ENCODE peak calls at places on chromosomes 5 and 9, in ten cellular contexts. H is heart left ventricle, X is fibroblast of the aortic adventitia, N is fibroblast of pulmonary artery, C is B cell, M is heart right ventricle, Q is lower lobe of right lung, E is CD14-positive monocyte, J is tibial nerve, Z is AG10803. I is an unnamed sample.

GRCh38 chr9:30970186-30970585 is 1414.3 kb upstream of the ACO1 start:
- DNase-seq in H (no peak), X (no peak), N (no peak), C (no peak), M (no peak), Q (no peak), E (no peak), J (no peak), Z (no peak), I (no peak)

GRCh38 chr9:124788542-124789217 is 11.7 kb downstream of the OLFML2A start:
- DNase-seq in H (no peak), X (no peak), N (no peak), C (no peak), M (no peak), Q (no peak), E (no peak), J (no peak), Z (no peak), I (no peak)

GRCh38 chr5:41065691-41066335 is 5.3 kb downstream of the MROH2B start:
- DNase-seq in H (no peak), X (no peak), N (no peak), C (no peak), M (no peak), Q (no peak), E (no peak), J (no peak), Z (no peak), I (no peak)

GRCh38 chr9:135079018-135079417 is 8.4 kb upstream of the OLFM1 start:
- DNase-seq in H (no peak), X (no peak), N (no peak), C (no peak), M (no peak), Q (no peak), E (no peak), J (no peak), Z (no peak), I (no peak)

GRCh38 chr5:180173875-180174586 is 35.0 kb downstream of the RASGEF1C start:
- DNase-seq in H (no peak), X (peak), N (peak), C (no peak), M (no peak), Q (no peak), E (no peak), J (no peak), Z (no peak), I (no peak)

GRCh38 chr9:81562221-81563019 is 126.9 kb downstream of the TLE1 start:
- DNase-seq in H (no peak), X (peak), N (peak), C (no peak), M (peak), Q (no peak), E (no peak), J (no peak), Z (peak), I (peak)

GRCh38 chr9:100315561-100315960 is 37.2 kb downstream of the TEX10 start:
- DNase-seq in H (no peak), X (no peak), N (no peak), C (no peak), M (no peak), Q (no peak), E (no peak), J (no peak), Z (no peak), I (no peak)

GRCh38 chr5:135645336-135645735 is 66.5 kb upstream of the CXCL14 start:
- DNase-seq in H (no peak), X (no peak), N (no peak), C (no peak), M (no peak), Q (no peak), E (no peak), J (peak), Z (no peak), I (peak)

GRCh38 chr5:139733698-139734491 is 61.7 kb upstream of the PSD2 start:
- DNase-seq in H (no peak), X (no peak), N (no peak), C (no peak), M (no peak), Q (no peak), E (no peak), J (peak), Z (no peak), I (no peak)

GRCh38 chr9:18452276-18452675 is 21.7 kb upstream of the ADAMTSL1 start:
- DNase-seq in H (no peak), X (peak), N (no peak), C (no peak), M (no peak), Q (no peak), E (no peak), J (no peak), Z (peak), I (no peak)

GRCh38 chr9:95268681-95269080 is 48.8 kb downstream of the FANCC start:
- DNase-seq in H (no peak), X (peak), N (peak), C (no peak), M (no peak), Q (no peak), E (no peak), J (no peak), Z (peak), I (peak)

GRCh38 chr5:53480474-53481353 is at the start of gene FST:
- DNase-seq in H (peak), X (peak), N (peak), C (no peak), M (peak), Q (peak), E (no peak), J (no peak), Z (no peak), I (peak)

GRCh38 chr9:109046346-109046745 is 33.0 kb upstream of the CTNNAL1 start:
- DNase-seq in H (no peak), X (no peak), N (no peak), C (no peak), M (no peak), Q (no peak), E (no peak), J (no peak), Z (no peak), I (no peak)

GRCh38 chr9:106771618-106772017 is 91.3 kb upstream of the ZNF462 start:
- DNase-seq in H (no peak), X (no peak), N (peak), C (no peak), M (peak), Q (no peak), E (no peak), J (no peak), Z (no peak), I (peak)

GRCh38 chr5:109454726-109455505 is 45.1 kb upstream of the PJA2 start:
- DNase-seq in H (no peak), X (peak), N (peak), C (no peak), M (no peak), Q (no peak), E (no peak), J (no peak), Z (peak), I (peak)

GRCh38 chr9:71760901-71761300 is 7.4 kb downstream of the CEMIP2 start:
- DNase-seq in H (no peak), X (no peak), N (no peak), C (no peak), M (no peak), Q (no peak), E (no peak), J (no peak), Z (no peak), I (no peak)

GRCh38 chr5:150487199-150488061 is 20.5 kb upstream of the NDST1 start:
- DNase-seq in H (no peak), X (peak), N (peak), C (no peak), M (peak), Q (no peak), E (no peak), J (no peak), Z (peak), I (peak)
- TF ChIP-seq CTCF in H (peak), X (peak), N (peak), C (no peak), M (no peak), Q (peak), E (no peak), J (no peak), Z (peak), I (peak)

GRCh38 chr9:37592108-37592951 is at the start of gene TOMM5:
- DNase-seq in H (peak), X (peak), N (peak), C (peak), M (peak), Q (peak), E (peak), J (peak), Z (peak), I (peak)
- TF ChIP-seq CTCF in H (no peak), X (no peak), N (no peak), C (no peak), M (no peak), Q (no peak), E (no peak), J (no peak), Z (no peak), I (no peak)

DNA sequence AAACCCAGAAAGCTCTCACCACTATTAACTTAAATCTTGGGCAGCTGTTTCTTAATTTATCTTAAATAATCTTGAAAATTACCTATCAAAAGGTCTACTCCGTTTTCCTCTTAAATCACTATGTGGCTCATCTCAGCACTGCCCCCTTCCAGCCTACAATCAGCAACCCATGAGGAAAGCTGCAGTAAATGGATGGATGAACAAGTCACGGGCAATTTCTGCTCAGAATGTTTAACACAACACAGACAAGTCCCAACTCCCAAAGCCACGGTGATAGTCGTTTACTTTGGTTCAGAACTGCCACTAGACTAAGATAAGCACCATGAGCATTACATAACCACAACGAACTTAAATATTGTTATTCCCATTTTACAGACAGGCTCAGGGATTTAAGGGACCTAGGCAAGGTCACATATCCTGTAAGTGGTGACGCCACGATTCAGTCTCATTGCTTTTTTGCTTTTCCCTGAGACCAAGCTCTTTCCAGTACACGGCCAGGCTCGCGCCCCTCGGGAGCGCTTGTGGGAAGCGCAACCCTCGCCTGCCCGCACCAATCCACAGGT is 2.0 kb upstream of the SMIM27 start:
- DNase-seq in H (no peak), X (peak), N (peak), C (no peak), M (no peak), Q (no peak), E (no peak), J (no peak), Z (peak), I (peak)
- TF ChIP-seq CTCF in H (no peak), X (peak), N (peak), C (no peak), M (no peak), Q (no peak), E (no peak), J (no peak), Z (peak), I (no peak)

GRCh38 chr5:76402880-76403712 is at the start of gene IQGAP2:
- DNase-seq in H (peak), X (peak), N (peak), C (peak), M (peak), Q (peak), E (peak), J (peak), Z (peak), I (peak)
- TF ChIP-seq CTCF in H (peak), X (no peak), N (peak), C (peak), M (peak), Q (peak), E (peak), J (peak), Z (no peak), I (peak)

GRCh38 chr5:138282918-138283742 is 8.7 kb upstream of the GFRA3 start:
- DNase-seq in H (no peak), X (peak), N (peak), C (no peak), M (no peak), Q (peak), E (no peak), J (no peak), Z (peak), I (peak)
- TF ChIP-seq CTCF in H (peak), X (peak), N (peak), C (no peak), M (peak), Q (peak), E (no peak), J (peak), Z (peak), I (peak)

DNA sequence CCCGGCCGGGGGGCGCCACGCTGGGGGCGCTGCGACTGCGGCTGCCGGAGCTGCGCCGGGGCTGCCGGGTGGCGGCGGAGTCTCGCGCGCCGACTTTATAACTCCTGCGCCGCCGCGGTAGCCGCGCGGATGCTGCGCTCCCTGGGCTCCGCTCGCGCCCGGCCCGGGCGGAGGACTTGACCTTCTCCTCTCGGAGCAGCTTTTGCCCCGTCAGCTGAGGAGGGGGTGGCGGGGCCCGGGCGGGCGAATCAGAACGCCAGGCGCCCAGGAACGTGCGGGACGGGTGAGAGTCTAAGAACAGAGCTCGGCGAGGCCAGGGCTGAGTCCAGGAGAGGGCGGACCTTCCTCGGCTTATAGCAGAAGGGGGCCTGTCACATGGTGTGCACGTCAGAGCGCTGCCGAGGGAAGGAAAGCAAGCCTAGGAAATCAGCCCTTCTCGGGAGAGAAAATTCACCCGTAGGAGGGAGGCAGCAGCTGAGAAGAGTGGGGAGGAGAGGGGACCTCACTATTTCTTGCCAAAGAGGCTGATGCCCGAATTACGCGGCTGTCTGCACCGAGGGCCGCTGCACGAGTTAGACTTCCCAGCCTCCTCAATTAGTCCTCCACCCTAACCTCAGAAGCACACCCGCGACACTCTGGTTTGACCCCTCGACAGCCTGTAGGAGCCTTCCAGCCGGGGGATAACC is at the start of gene FOXD1:
- DNase-seq in H (peak), X (peak), N (peak), C (peak), M (peak), Q (peak), E (peak), J (peak), Z (peak), I (peak)
- TF ChIP-seq CTCF in H (no peak), X (peak), N (no peak), C (no peak), M (no peak), Q (no peak), E (no peak), J (no peak), Z (peak), I (no peak)

GRCh38 chr5:177507165-177507564 is 2.5 kb downstream of the DOK3 start:
- DNase-seq in H (no peak), X (no peak), N (peak), C (no peak), M (no peak), Q (no peak), E (no peak), J (no peak), Z (no peak), I (no peak)
- TF ChIP-seq CTCF in H (no peak), X (peak), N (peak), C (no peak), M (no peak), Q (no peak), E (peak), J (no peak), Z (peak), I (peak)